ENCODE peak calls at places on chromosomes 12 and 14, in seven cellular contexts. N, U, T, F, R, K and L are unnamed samples.

GRCh38 chr12:108589028-108589839 is 8.7 kb downstream of the TMEM119 start:
- DNase-seq in N (no peak), U (no peak), T (peak), F (no peak), R (peak), K (peak), L (no peak)

GRCh38 chr12:103962493-103962892 is 3.2 kb upstream of the TDG start:
- DNase-seq in N (no peak), U (no peak), T (no peak), F (no peak), R (no peak), K (no peak), L (no peak)

GRCh38 chr12:5395443-5396401 is 36.2 kb upstream of the NTF3 start:
- DNase-seq in N (no peak), U (no peak), T (peak), F (no peak), R (no peak), K (no peak), L (no peak)

GRCh38 chr12:124034297-124034696 is 61.3 kb downstream of the ZNF664 start:
- DNase-seq in N (no peak), U (no peak), T (no peak), F (no peak), R (no peak), K (no peak), L (no peak)

GRCh38 chr14:77143071-77143470 is 1.5 kb upstream of the ZDHHC22 start:
- DNase-seq in N (no peak), U (no peak), T (no peak), F (no peak), R (no peak), K (peak), L (no peak)

GRCh38 chr12:88958961-88959360 is 378.7 kb upstream of the KITLG start:
- DNase-seq in N (no peak), U (no peak), T (peak), F (no peak), R (no peak), K (no peak), L (no peak)

GRCh38 chr12:42728287-42728686 is 138.7 kb upstream of the PRICKLE1 start:
- DNase-seq in N (no peak), U (no peak), T (no peak), F (no peak), R (no peak), K (no peak), L (no peak)

GRCh38 chr14:99655521-99655920 is 10.6 kb downstream of the HHIPL1 start:
- DNase-seq in N (no peak), U (no peak), T (no peak), F (no peak), R (no peak), K (no peak), L (no peak)

GRCh38 chr12:123494124-123494843 is 36.3 kb downstream of the SNRNP35 start:
- DNase-seq in N (no peak), U (no peak), T (peak), F (no peak), R (no peak), K (no peak), L (no peak)

GRCh38 chr12:130644566-130644965 is 71.5 kb downstream of the RIMBP2 start:
- DNase-seq in N (no peak), U (no peak), T (no peak), F (no peak), R (no peak), K (no peak), L (no peak)

GRCh38 chr14:35215110-35215872 is 76.9 kb upstream of the PSMA6 start:
- DNase-seq in N (no peak), U (no peak), T (no peak), F (no peak), R (no peak), K (no peak), L (no peak)

GRCh38 chr12:6946033-6946919 is 2.5 kb downstream of the C12orf57 start:
- DNase-seq in N (peak), U (peak), T (peak), F (peak), R (peak), K (peak), L (no peak)

GRCh38 chr14:102817318-102817717 is 40.1 kb downstream of the TRAF3 start:
- DNase-seq in N (no peak), U (no peak), T (no peak), F (no peak), R (no peak), K (no peak), L (no peak)

GRCh38 chr14:105039458-105040205 is 18.7 kb upstream of the CDCA4 start:
- DNase-seq in N (no peak), U (no peak), T (no peak), F (no peak), R (no peak), K (peak), L (no peak)

GRCh38 chr12:2311001-2311778 is 258.4 kb downstream of the CACNA1C start:
- DNase-seq in N (no peak), U (no peak), T (no peak), F (no peak), R (no peak), K (no peak), L (no peak)

GRCh38 chr14:102907303-102907844 is 15.1 kb upstream of the AMN start:
- DNase-seq in N (no peak), U (no peak), T (no peak), F (no peak), R (no peak), K (no peak), L (no peak)

GRCh38 chr14:78251308-78251707 is 81.1 kb downstream of the NRXN3 start:
- DNase-seq in N (no peak), U (no peak), T (peak), F (no peak), R (no peak), K (no peak), L (no peak)

GRCh38 chr14:92459479-92460421 is 53.8 kb upstream of the RIN3 start:
- DNase-seq in N (peak), U (no peak), T (peak), F (peak), R (no peak), K (no peak), L (no peak)
- TF ChIP-seq CTCF in N (peak), U (no peak), T (peak), F (peak), R (no peak), K (peak), L (peak)

GRCh38 chr12:52235001-52235760 is 2.1 kb downstream of the KRT7 start:
- DNase-seq in N (no peak), U (no peak), T (no peak), F (no peak), R (no peak), K (peak), L (no peak)

GRCh38 chr12:52234226-52234810 is 1.3 kb downstream of the KRT7 start:
- DNase-seq in N (no peak), U (no peak), T (no peak), F (no peak), R (no peak), K (no peak), L (no peak)

GRCh38 chr12:52232916-52233461 is at the start of gene KRT7:
- DNase-seq in N (no peak), U (no peak), T (peak), F (no peak), R (peak), K (peak), L (no peak)

GRCh38 chr12:52232233-52232915 is 669 bp upstream of the KRT7 start:
- DNase-seq in N (no peak), U (no peak), T (no peak), F (no peak), R (no peak), K (peak), L (no peak)

GRCh38 chr12:52233462-52234141 is 559 bp downstream of the KRT7 start:
- DNase-seq in N (no peak), U (no peak), T (peak), F (no peak), R (no peak), K (peak), L (no peak)
- H3K4me3 ChIP-seq in N (peak), U (no peak), T (no peak), F (peak), R (no peak), K (no peak), L (peak)

DNA sequence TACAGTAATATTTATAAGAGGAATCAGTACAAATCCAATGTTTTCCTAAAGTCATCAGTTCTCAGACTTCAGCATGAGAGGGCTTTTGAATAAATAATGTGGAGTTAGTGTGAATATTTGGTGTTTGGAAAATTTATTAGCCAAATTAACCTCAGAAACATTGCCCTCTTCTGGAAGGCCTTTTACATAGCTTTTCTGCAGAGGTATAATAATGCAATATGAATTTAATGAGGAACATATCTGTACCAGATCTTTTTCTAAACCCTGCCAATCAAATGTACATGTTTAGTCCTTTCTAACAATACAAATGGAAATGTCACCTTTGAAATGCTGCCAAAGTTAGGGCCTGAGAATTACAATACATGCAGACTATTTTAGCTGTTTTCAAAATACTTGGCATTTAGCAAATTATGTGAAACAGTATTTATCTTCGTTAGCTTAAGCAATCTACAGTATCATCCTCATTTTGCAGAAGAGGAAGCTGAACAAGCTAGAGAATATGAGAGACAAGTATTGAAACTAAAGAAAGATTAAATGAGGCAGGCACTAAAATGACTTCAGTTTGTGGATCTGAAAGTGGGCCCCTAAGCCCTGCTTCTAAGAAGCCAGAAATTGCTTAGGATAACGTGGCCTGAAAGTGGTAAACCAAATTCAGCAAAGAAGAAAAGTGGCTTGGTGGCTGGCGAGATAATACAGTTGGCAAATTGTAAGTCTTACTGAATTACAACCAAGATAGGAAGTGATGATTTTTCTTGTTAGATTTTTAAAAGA is 60.4 kb upstream of the MANSC4 start:
- DNase-seq in N (no peak), U (peak), T (no peak), F (no peak), R (no peak), K (no peak), L (no peak)
- TF ChIP-seq CTCF in N (no peak), U (peak), T (peak), F (no peak), R (no peak), K (peak), L (peak)

DNA sequence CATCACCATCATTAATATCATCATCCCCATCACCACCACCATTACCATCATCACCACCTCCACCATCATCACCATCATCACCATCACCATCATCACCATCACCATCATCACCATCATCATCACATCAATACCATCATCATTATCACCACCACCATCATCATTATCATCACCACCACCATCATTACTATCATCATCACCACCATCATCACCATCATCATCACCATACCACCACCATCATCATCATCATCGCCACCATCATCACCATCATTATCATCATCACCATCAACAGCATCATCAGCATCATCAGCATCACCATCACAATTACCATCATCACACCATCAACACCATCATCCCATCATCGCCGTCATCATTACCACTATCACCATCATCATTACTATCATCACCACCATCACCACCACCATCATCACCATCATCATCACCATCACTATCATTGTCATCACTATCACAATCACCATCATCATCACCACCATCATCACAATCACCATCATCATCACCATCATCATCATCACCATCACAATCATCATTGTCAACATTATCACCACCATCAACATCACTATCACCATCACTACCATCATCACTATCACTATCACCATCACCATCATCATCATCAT is 283.5 kb downstream of the GLT1D1 start:
- DNase-seq in N (no peak), U (no peak), T (peak), F (no peak), R (no peak), K (no peak), L (no peak)
- H3K4me3 ChIP-seq in N (no peak), U (no peak), T (no peak), F (no peak), R (no peak), K (no peak), L (no peak)

GRCh38 chr12:28536088-28536487 is 345.8 kb downstream of the CCDC91 start:
- DNase-seq in N (no peak), U (no peak), T (no peak), F (no peak), R (no peak), K (no peak), L (no peak)
- TF ChIP-seq CTCF in N (no peak), U (no peak), T (no peak), F (no peak), R (no peak), K (peak), L (no peak)

DNA sequence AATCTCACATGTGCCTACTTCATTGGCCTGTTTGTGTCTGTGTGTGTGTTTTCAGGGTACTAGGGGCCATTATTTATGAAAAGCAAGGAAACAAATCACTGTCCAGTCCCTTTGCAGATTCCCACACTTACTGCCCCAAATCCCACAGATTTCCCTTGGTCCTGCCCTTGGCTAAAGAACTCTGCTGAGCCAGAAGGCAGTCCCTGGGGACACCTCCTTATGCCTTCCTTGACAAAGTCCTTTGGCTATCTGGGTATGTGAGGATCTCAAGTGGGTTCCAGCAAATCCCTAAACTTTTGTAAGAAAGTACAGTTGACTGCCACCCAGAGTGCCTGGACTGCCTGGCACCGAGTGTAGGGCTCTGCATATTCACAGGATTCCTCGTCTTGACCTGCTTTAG is 388.0 kb downstream of the BCAT1 start:
- DNase-seq in N (peak), U (no peak), T (no peak), F (no peak), R (no peak), K (no peak), L (no peak)
- H3K4me3 ChIP-seq in N (peak), U (peak), T (peak), F (peak), R (no peak), K (peak), L (no peak)

DNA sequence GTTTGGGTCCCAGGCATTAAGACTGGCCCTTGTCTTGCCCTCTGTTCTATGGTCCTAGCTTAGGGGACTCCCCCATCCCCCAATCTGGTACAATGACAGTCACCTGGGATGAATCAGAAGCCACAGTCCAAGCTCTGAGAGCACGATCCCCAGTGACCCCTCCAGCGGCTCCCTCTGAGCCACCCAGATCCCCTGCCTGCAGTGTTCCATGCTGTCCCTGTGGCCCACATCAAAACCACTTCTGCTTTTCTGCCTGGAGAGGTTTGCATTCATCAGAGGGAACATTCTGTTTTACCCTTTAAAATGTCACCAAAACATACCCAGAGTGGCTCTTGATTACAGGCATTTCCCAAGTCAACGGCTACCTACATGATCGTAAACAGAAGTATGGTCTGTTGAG is 47.5 kb downstream of the NOS1 start:
- DNase-seq in N (no peak), U (no peak), T (no peak), F (no peak), R (no peak), K (no peak), L (no peak)
- TF ChIP-seq CTCF in N (no peak), U (no peak), T (no peak), F (no peak), R (no peak), K (no peak), L (no peak)

DNA sequence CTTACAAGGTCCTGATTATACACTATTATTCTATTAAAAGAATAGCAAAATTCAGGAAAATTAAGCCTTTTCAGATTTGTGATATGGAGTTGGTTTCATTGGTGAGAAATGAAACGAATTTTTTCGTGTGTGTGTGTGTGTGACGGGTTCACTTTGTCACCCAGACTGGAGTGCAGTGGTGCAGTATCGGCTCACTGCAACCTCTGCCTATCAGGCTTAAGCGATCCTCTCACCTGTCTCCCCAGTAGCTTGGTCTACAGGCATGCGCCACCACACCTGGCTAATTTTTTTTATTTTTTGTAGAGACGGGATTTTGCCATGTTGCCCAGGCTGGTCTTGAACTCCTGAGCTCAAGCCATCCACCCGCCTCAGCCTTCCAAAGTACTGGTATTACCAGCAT is 9.7 kb downstream of the PCBP2 start:
- DNase-seq in N (no peak), U (peak), T (peak), F (no peak), R (no peak), K (no peak), L (no peak)
- H3K4me3 ChIP-seq in N (no peak), U (peak), T (no peak), F (no peak), R (no peak), K (no peak), L (no peak)